ENCODE peak calls at places on chromosomes 7 and 10, in eight cellular contexts. H, E, T, Q, K, B, L and S are unnamed samples.

GRCh38 chr10:7480742-7481381 is 70.0 kb upstream of the SFMBT2 start:
- DNase-seq in B (no peak), H (no peak), K (no peak), Q (no peak), L (peak), T (no peak), E (no peak), S (no peak)

GRCh38 chr10:86964061-86964846 is 4.0 kb upstream of the ADIRF start:
- DNase-seq in K (no peak), Q (peak), L (no peak), H (no peak), B (no peak), T (no peak), E (peak), S (peak)

GRCh38 chr10:114768394-114768786 is 53.2 kb upstream of the FHIP2A start:
- DNase-seq in T (no peak), H (no peak), E (no peak), L (no peak), Q (no peak), K (no peak), B (no peak), S (no peak)

GRCh38 chr7:126803060-126803665 is 449.6 kb downstream of the GRM8 start:
- DNase-seq in B (no peak), Q (peak), K (peak), E (peak), L (peak), T (peak), H (peak), S (no peak)

GRCh38 chr7:2086229-2086628 is 146.5 kb downstream of the MAD1L1 start:
- DNase-seq in K (no peak), Q (no peak), B (no peak), L (no peak), T (no peak), E (no peak), H (no peak), S (no peak)

GRCh38 chr10:32000937-32001336 is 55.3 kb downstream of the KIF5B start:
- DNase-seq in B (no peak), H (no peak), E (no peak), L (no peak), T (no peak), Q (no peak), K (no peak), S (no peak)

GRCh38 chr10:127944256-127944655 is 37.4 kb downstream of the PTPRE start:
- DNase-seq in L (no peak), E (no peak), Q (no peak), K (no peak), B (no peak), H (no peak), T (no peak), S (no peak)

GRCh38 chr7:101804642-101805401 is 12.6 kb upstream of the CUX1 start:
- DNase-seq in Q (no peak), L (no peak), K (peak), B (no peak), H (peak), E (peak), T (no peak), S (no peak)

GRCh38 chr7:999921-1000593 is 17.1 kb downstream of the CYP2W1 start:
- DNase-seq in E (no peak), K (no peak), T (no peak), B (no peak), Q (no peak), H (no peak), L (peak), S (no peak)

GRCh38 chr7:10075866-10076265 is 897.8 kb upstream of the PHF14 start:
- DNase-seq in L (no peak), K (no peak), B (no peak), E (no peak), T (no peak), H (no peak), Q (no peak), S (no peak)

GRCh38 chr7:134420509-134421125 is 38.3 kb downstream of the AKR1B1 start:
- DNase-seq in L (no peak), B (no peak), H (peak), K (peak), E (peak), Q (peak), T (peak), S (no peak)

GRCh38 chr10:59625842-59626522 is 83.7 kb downstream of the SLC16A9 start:
- DNase-seq in L (peak), K (peak), T (peak), H (peak), Q (peak), E (peak), B (no peak), S (no peak)

GRCh38 chr10:86547291-86547690 is 25.7 kb upstream of the WAPL start:
- DNase-seq in B (no peak), H (no peak), L (no peak), T (no peak), K (no peak), E (no peak), Q (no peak), S (no peak)

GRCh38 chr10:90399782-90400181 is 458.1 kb downstream of the HTR7 start:
- DNase-seq in K (no peak), E (no peak), T (no peak), Q (no peak), L (no peak), H (no peak), B (no peak), S (no peak)

GRCh38 chr10:128734161-128734560 is 607.9 kb upstream of the MKI67 start:
- DNase-seq in K (no peak), H (no peak), E (no peak), T (no peak), Q (no peak), B (no peak), L (no peak), S (no peak)

GRCh38 chr7:47506716-47507354 is 75.1 kb downstream of the TNS3 start:
- DNase-seq in B (no peak), E (no peak), Q (no peak), L (no peak), H (no peak), K (no peak), T (no peak), S (no peak)

GRCh38 chr10:103626178-103626577 is 132.7 kb downstream of the NEURL1 start:
- DNase-seq in T (no peak), K (no peak), L (no peak), Q (no peak), E (no peak), B (no peak), H (no peak), S (no peak)

GRCh38 chr7:66140924-66141323 is 26.3 kb downstream of the CRCP start:
- DNase-seq in H (no peak), T (no peak), E (peak), L (no peak), K (no peak), Q (peak), B (no peak), S (peak)

GRCh38 chr10:122392835-122393234 is 18.3 kb downstream of the PLEKHA1 start:
- DNase-seq in E (no peak), Q (no peak), B (no peak), T (no peak), K (no peak), H (no peak), L (no peak), S (no peak)

GRCh38 chr7:96114190-96114589 is 207.7 kb downstream of the SLC25A13 start:
- DNase-seq in H (no peak), T (no peak), K (no peak), B (no peak), L (no peak), E (no peak), Q (no peak), S (no peak)

GRCh38 chr7:1114088-1114487 is 26.2 kb downstream of the GPER1 start:
- DNase-seq in T (no peak), H (no peak), E (no peak), K (no peak), Q (no peak), B (no peak), L (no peak), S (no peak)

GRCh38 chr7:6198687-6199595 is 73.5 kb downstream of the CYTH3 start:
- DNase-seq in B (no peak), T (no peak), H (no peak), Q (no peak), E (no peak), L (no peak), K (no peak), S (no peak)

DNA sequence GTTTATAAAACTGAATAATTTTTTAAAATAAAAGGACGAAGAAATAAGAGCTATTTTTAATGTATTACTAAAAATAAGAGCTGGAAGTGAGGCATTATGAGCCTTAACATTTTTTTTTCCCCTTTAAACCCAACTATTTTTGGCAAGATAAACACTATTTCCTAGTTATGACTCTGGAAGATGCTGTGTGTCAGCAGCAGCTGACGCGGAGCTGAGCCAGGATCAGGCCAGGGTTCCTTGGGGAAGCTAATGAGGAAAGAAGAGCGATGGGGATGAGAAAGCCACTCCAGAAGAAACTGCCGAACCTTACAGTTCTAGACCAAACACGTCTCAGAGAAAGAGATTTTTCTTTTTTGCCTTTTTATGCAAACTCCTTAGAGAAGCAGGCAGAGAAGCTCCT is 85.9 kb downstream of the USP6NL start:
- DNase-seq in L (no peak), K (no peak), B (no peak), H (no peak), T (no peak), Q (no peak), E (no peak), S (no peak)
- TF ChIP-seq EP300 in L (no peak), K (no peak), B (no peak), H (no peak), T (no peak), Q (no peak), E (no peak), S (no peak)

GRCh38 chr10:53846809-53847208 is 954.2 kb downstream of the PCDH15 start:
- DNase-seq in T (no peak), K (no peak), Q (no peak), L (no peak), E (no peak), H (no peak), B (no peak), S (no peak)
- TF ChIP-seq CTCF in T (no peak), K (no peak), Q (peak), L (no peak), E (no peak), H (peak), B (no peak), S (no peak)

DNA sequence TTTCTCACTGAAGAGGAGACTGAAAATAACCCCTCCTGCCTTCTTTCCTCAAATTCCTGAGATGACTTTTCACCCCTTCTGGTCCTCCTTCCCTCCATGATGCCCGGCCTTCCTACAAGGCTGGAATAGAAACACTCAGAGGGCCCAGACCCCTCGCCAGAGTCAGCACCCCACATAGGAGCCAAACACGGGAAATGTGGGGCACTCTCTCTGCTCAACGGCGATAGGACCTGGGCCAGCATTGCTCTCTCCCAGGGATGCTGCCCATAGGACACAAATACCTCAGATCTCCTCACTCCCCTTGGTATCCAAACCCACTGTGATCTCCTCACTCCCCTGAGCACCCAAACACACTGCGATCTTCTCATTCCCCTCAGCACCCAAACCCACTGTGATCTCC is 7.4 kb downstream of the CFAP46 start:
- DNase-seq in K (no peak), Q (no peak), L (no peak), E (no peak), B (no peak), T (no peak), H (no peak), S (no peak)
- TF ChIP-seq POLR2AphosphoS5 in K (no peak), Q (no peak), L (no peak), E (no peak), B (no peak), T (no peak), H (no peak), S (no peak)

GRCh38 chr7:100753750-100754149 is 20.4 kb downstream of the ZAN start:
- DNase-seq in B (no peak), H (no peak), L (no peak), E (no peak), Q (no peak), K (no peak), T (no peak), S (no peak)
- TF ChIP-seq EP300 in B (no peak), H (no peak), L (no peak), E (no peak), Q (no peak), K (no peak), T (no peak), S (no peak)